ENCODE peak calls at places on chromosomes 4 and X, in five cellular contexts. Z, J, V, Y and S are unnamed samples.

GRCh38 chr4:77465271-77465670 is 140.3 kb upstream of the CXCL13 start:
- DNase-seq in Z (no peak), J (no peak), V (no peak), Y (no peak), S (no peak)

GRCh38 chrX:18893536-18893935 is 90.4 kb downstream of the PHKA2 start:
- DNase-seq in Z (no peak), J (no peak), V (no peak), Y (no peak), S (no peak)

GRCh38 chr4:43379001-43379400 is 486.5 kb downstream of the GRXCR1 start:
- DNase-seq in Z (no peak), J (no peak), V (no peak), Y (no peak), S (no peak)

GRCh38 chrX:152619897-152620296 is 17.8 kb upstream of the GABRQ start:
- DNase-seq in Z (no peak), J (no peak), V (no peak), Y (no peak), S (no peak)

GRCh38 chrX:48958635-48959094 is 1.3 kb upstream of the OTUD5 start:
- DNase-seq in Z (no peak), J (no peak), V (no peak), Y (peak), S (no peak)

GRCh38 chrX:97215166-97215565 is 331.5 kb downstream of the RPA4 start:
- DNase-seq in Z (no peak), J (no peak), V (no peak), Y (no peak), S (no peak)

GRCh38 chr4:41323186-41323585 is 66.5 kb downstream of the UCHL1 start:
- DNase-seq in Z (no peak), J (no peak), V (no peak), Y (no peak), S (no peak)

GRCh38 chr4:24965627-24966026 is 52.8 kb upstream of the CCDC149 start:
- DNase-seq in Z (no peak), J (no peak), V (no peak), Y (no peak), S (no peak)

GRCh38 chr4:101393256-101393655 is 45.9 kb upstream of the PPP3CA start:
- DNase-seq in Z (no peak), J (no peak), V (no peak), Y (peak), S (no peak)

GRCh38 chr4:168715889-168716288 is 219.0 kb downstream of the PALLD start:
- DNase-seq in Z (peak), J (no peak), V (no peak), Y (no peak), S (no peak)

GRCh38 chr4:55409468-55410171 is 13.9 kb downstream of the TMEM165 start:
- DNase-seq in Z (no peak), J (peak), V (no peak), Y (no peak), S (no peak)

GRCh38 chrX:44507292-44507691 is 35.4 kb downstream of the FUNDC1 start:
- DNase-seq in Z (no peak), J (no peak), V (no peak), Y (no peak), S (no peak)

GRCh38 chr4:156635046-156635445 is 336.6 kb downstream of the PDGFC start:
- DNase-seq in Z (no peak), J (no peak), V (no peak), Y (no peak), S (no peak)

GRCh38 chr4:89438102-89438831 is 130.7 kb upstream of the GPRIN3 start:
- DNase-seq in Z (peak), J (peak), V (peak), Y (peak), S (peak)

GRCh38 chr4:125849869-125850268 is 535.1 kb downstream of the FAT4 start:
- DNase-seq in Z (no peak), J (no peak), V (no peak), Y (no peak), S (no peak)

GRCh38 chr4:81786770-81787169 is 315.1 kb upstream of the RASGEF1B start:
- DNase-seq in Z (no peak), J (no peak), V (no peak), Y (no peak), S (no peak)
- TF ChIP-seq JUND in Z (no peak), J (no peak), V (no peak), Y (no peak), S (no peak)

GRCh38 chr4:48173055-48173991 is 39.3 kb upstream of the TXK start:
- DNase-seq in Z (no peak), J (peak), V (no peak), Y (no peak), S (no peak)

GRCh38 chr4:48167538-48168263 is 33.7 kb upstream of the TXK start:
- DNase-seq in Z (no peak), J (no peak), V (no peak), Y (no peak), S (no peak)

GRCh38 chr4:48175328-48175727 is 41.3 kb upstream of the TXK start:
- DNase-seq in Z (no peak), J (no peak), V (no peak), Y (no peak), S (no peak)

DNA sequence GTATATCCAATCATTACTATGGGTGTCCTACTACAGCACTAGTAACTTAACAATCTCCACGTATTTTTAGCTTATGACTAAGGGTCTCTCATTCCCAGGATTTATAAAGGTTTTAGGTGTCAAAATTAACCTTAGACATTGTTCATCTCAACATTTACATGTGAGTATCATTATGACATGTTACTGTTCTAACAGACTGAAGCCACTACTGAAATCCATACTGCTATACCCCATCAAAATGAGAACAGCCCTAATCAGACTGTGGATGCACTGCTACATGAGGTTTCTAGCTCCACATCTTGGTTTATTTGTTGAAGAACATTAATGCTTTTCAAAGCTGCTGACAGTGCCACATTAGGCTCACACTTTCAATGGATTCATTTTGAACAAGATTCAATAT is 35.6 kb upstream of the TXK start:
- DNase-seq in Z (no peak), J (no peak), V (no peak), Y (no peak), S (no peak)
- TF ChIP-seq JUND in Z (no peak), J (no peak), V (no peak), Y (no peak), S (no peak)

GRCh38 chr4:108906006-108906405 is 143.2 kb upstream of the ETNPPL start:
- DNase-seq in Z (no peak), J (no peak), V (no peak), Y (no peak), S (no peak)

GRCh38 chr4:108903464-108904221 is 140.8 kb upstream of the ETNPPL start:
- DNase-seq in Z (no peak), J (no peak), V (no peak), Y (no peak), S (no peak)

GRCh38 chr4:108901271-108901670 is 138.4 kb upstream of the ETNPPL start:
- DNase-seq in Z (no peak), J (no peak), V (no peak), Y (no peak), S (no peak)

GRCh38 chr4:108902769-108903168 is 139.9 kb upstream of the ETNPPL start:
- DNase-seq in Z (no peak), J (no peak), V (no peak), Y (no peak), S (no peak)

GRCh38 chr4:108900018-108900417 is 137.2 kb upstream of the ETNPPL start:
- DNase-seq in Z (no peak), J (no peak), V (no peak), Y (no peak), S (no peak)
- TF ChIP-seq JUND in Z (no peak), J (no peak), V (no peak), Y (no peak), S (no peak)

DNA sequence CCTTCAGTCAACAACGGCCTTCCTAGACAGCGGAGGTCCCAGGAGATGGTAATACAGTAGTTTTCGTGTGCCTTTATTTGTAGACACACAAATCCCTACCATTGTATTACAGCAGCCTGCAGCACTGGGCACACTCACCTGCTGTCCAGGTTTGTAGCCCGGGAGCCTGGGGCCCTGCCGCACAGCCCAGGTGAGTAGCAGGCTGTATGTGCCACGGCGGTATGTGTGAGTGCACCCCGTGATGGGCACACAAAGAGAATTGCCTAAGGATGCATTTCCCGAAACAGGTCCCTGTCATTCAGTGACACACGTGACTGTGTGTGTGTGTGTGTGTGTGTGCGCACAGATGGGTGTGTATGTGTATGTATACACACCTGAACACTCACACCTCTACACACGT is 8.1 kb upstream of the SLC25A6 start:
- DNase-seq in Z (no peak), J (no peak), V (no peak), Y (no peak), S (no peak)
- TF ChIP-seq JUND in Z (no peak), J (no peak), V (no peak), Y (no peak), S (no peak)

GRCh38 chrX:24090300-24091200 is 35.8 kb downstream of the EIF2S3 start:
- DNase-seq in Z (no peak), J (no peak), V (no peak), Y (no peak), S (no peak)
- TF ChIP-seq JUND in Z (no peak), J (no peak), V (no peak), Y (no peak), S (no peak)

GRCh38 chr4:8858925-8859210 is 12.8 kb downstream of the HMX1 start:
- DNase-seq in Z (no peak), J (no peak), V (no peak), Y (no peak), S (no peak)
- TF ChIP-seq JUND in Z (no peak), J (no peak), V (no peak), Y (no peak), S (no peak)

DNA sequence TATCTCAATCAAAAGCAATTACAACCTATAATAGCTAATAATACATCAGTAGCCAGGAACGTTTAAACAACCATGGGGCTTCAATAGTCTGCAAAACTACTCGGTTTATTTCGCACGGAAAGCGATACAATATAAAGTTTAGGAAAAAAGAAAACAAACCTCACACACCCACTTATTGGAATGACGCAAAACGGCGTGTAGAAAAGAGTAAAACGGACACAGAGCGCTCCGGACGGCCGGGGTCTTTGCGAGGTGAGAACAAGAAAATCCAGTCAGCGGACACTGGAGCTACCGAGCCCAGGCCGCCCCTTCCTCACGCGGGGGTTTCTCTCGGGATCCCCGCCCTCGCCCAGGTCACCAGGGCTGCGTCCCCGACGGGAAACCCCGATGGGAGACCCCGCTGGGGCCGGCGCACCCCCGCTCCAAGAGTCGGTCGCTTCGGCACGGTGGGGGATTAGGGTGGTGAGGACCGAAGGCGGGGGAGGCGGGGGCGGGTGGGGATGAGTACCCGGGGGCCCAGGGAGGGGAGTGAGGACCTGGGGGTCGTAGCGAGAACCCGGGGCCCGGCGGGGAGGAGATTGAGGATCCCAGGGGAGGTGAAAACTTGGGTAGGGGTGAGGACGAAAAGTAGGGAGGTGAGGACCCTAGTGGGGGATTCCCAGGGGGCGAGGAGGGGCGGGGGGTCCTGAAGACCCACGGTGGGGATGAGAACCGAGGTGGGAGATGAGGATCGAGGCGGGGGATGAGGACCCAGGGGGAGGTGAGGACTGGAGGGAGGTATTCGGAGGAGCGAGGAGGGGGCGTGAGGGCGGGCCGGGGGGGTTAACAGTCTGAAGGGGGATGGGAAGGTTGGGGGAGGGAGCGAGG is 737 bp downstream of the NELFA start:
- DNase-seq in Z (no peak), J (no peak), V (peak), Y (no peak), S (no peak)
- TF ChIP-seq JUND in Z (no peak), J (no peak), V (no peak), Y (no peak), S (no peak)

DNA sequence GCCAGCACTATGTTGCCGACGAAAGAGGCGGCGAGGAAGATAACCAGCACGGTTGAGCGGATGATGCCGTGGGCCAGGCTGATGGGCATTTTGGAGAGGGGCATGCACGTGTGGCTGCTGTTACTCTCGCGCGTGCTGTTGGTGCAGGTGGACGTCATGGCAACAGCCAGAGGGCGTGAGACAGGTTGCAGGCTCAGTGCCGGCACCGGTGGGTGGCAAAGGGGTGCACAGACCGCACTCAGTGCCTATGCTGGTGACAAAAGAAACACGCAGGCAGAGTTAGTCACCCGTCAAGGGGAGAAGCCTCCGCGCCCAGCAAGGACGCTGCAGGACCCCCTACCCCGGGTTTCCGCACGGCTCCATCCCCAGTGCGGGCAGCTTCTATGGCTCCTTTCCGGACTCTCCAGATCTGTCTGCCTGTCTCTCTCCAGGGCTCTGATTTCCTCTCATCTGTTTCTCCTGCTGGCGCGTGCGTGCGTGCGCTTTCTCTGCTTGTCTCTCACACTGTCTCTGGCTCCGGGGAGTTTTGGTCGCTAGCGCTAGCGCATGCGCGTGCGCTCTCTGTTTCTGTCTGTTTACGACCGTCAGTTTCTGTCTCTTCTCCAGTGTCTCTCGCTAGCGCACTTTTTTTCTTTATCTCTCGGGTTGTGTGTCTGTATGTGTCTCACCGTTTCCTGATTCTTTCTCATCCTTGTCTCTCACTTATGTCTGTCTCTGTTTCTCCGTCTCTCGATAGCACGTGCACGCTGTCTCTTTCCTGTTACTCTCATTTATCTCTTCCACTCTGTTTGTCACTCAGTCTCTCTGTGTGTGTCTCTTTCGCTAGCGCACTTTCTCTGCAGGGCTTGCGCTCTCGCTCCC is 2.0 kb downstream of the GPR101 start:
- DNase-seq in Z (no peak), J (peak), V (peak), Y (no peak), S (no peak)
- TF ChIP-seq JUND in Z (no peak), J (no peak), V (no peak), Y (no peak), S (no peak)

DNA sequence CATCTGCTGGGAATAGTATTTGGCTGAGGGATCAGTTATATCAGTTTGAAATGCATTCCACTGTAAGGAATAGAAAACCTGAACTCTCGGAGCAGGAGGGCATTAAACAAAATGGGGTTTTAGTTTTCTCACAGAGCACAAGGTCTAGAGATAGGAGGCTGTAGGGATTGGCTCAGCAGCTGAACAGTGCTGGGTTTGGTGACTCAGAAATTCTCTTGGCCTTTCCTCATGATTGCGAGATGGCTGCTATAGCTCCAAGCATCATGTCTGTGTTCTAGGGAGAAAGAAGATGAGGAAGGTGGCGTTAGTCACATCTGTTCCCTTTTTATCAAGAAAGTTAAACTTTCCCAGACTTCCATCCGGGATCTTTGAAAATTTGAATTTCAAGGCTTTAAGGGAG is 177.3 kb downstream of the NHS start:
- DNase-seq in Z (no peak), J (no peak), V (no peak), Y (no peak), S (no peak)
- TF ChIP-seq JUND in Z (no peak), J (no peak), V (no peak), Y (no peak), S (no peak)

GRCh38 chr4:120056249-120056648 is 10.4 kb downstream of the MAD2L1 start:
- DNase-seq in Z (no peak), J (no peak), V (no peak), Y (no peak), S (peak)
- TF ChIP-seq JUND in Z (no peak), J (no peak), V (no peak), Y (no peak), S (no peak)